ENCODE peak calls at places on chromosomes 4 and X, in seven cellular contexts. E, D, U, M, H, K and P are unnamed samples. For H4K20me1, the result is how much of the 10 kb centered on the place peaks cover.

GRCh38 chr4:128176643-128177042 is 111.0 kb downstream of the PGRMC2 start:
- DNase-seq in D (no peak), M (no peak), U (no peak), H (no peak), E (no peak), K (no peak), P (no peak)

GRCh38 chr4:155818639-155819038 is 47.4 kb downstream of the ASIC5 start:
- DNase-seq in E (peak), D (no peak), K (no peak), M (no peak), H (no peak), U (no peak), P (no peak)

GRCh38 chrX:40095588-40096394 is 2.0 kb downstream of the BCOR start:
- DNase-seq in K (no peak), H (peak), U (peak), D (peak), E (peak), M (peak), P (peak)

GRCh38 chr4:5110901-5111300 is 59.6 kb downstream of the STK32B start:
- DNase-seq in E (no peak), H (no peak), U (no peak), K (no peak), M (no peak), D (no peak), P (no peak)

GRCh38 chrX:118062048-118062789 is 54.4 kb downstream of the KLHL13 start:
- DNase-seq in U (no peak), M (no peak), K (no peak), D (no peak), H (no peak), E (no peak), P (no peak)

GRCh38 chr4:111274486-111274885 is 651.6 kb upstream of the PITX2 start:
- DNase-seq in M (no peak), E (no peak), D (no peak), U (no peak), K (no peak), H (no peak), P (no peak)

GRCh38 chrX:8520791-8521190 is 56.2 kb downstream of the VCX3B start:
- DNase-seq in U (no peak), H (no peak), E (peak), D (no peak), M (no peak), K (no peak), P (no peak)

GRCh38 chrX:23844502-23845138 is 61.6 kb downstream of the SAT1 start:
- DNase-seq in D (peak), E (no peak), H (no peak), K (no peak), U (no peak), M (peak), P (no peak)

GRCh38 chr4:112290341-112290740 is 4.6 kb upstream of the TIFA start:
- DNase-seq in M (no peak), E (no peak), H (no peak), D (no peak), K (no peak), U (no peak), P (no peak)

GRCh38 chr4:3871181-3871852 is 105.1 kb downstream of the ADRA2C start:
- DNase-seq in M (peak), K (no peak), E (no peak), H (no peak), D (peak), U (peak), P (peak)

GRCh38 chrX:100645106-100645505 is 1.1 kb downstream of the SRPX2 start:
- DNase-seq in K (no peak), U (no peak), H (no peak), D (no peak), M (peak), E (peak), P (no peak)

GRCh38 chrX:150543230-150544155 is 24.9 kb upstream of the MTM1 start:
- DNase-seq in D (no peak), H (no peak), E (no peak), K (no peak), M (no peak), U (peak), P (no peak)

GRCh38 chr4:93830090-93830818 is 1.7 kb downstream of the ATOH1 start:
- DNase-seq in H (no peak), M (no peak), U (peak), K (no peak), D (no peak), E (no peak), P (no peak)

GRCh38 chrX:9312922-9313867 is 151.7 kb upstream of the TBL1X start:
- DNase-seq in E (peak), D (peak), H (peak), M (no peak), K (peak), U (no peak), P (peak)

GRCh38 chrX:45400380-45400779 is 199.7 kb upstream of the DIPK2B start:
- DNase-seq in H (no peak), K (no peak), M (peak), D (no peak), E (no peak), U (no peak), P (no peak)

GRCh38 chrX:21990812-21991211 is 41.3 kb upstream of the PHEX start:
- DNase-seq in K (no peak), M (no peak), D (no peak), H (no peak), U (no peak), E (no peak), P (no peak)

GRCh38 chrX:1231850-1232505 is 19.5 kb upstream of the CRLF2 start:
- DNase-seq in E (no peak), D (no peak), M (no peak), U (no peak), H (no peak), K (no peak), P (no peak)

GRCh38 chr4:80263541-80264351 is 2.7 kb upstream of the FGF5 start:
- DNase-seq in E (no peak), D (no peak), U (peak), H (no peak), M (no peak), K (no peak), P (no peak)

GRCh38 chr4:52856802-52857201 is 5.3 kb upstream of the RASL11B start:
- DNase-seq in K (no peak), D (no peak), M (no peak), U (no peak), H (no peak), E (no peak), P (no peak)

GRCh38 chr4:125323547-125324100 is 8.9 kb downstream of the FAT4 start:
- DNase-seq in M (peak), D (no peak), H (no peak), K (no peak), E (peak), U (peak), P (no peak)

GRCh38 chrX:119389214-119389613 is 9.9 kb upstream of the SLC25A43 start:
- DNase-seq in E (no peak), D (peak), K (no peak), U (no peak), M (no peak), H (no peak), P (no peak)

GRCh38 chr4:138540056-138540800 is 298.1 kb upstream of the SLC7A11 start:
- DNase-seq in E (peak), U (no peak), M (peak), K (no peak), D (no peak), H (no peak), P (no peak)

GRCh38 chr4:138538743-138539142 is 296.6 kb upstream of the SLC7A11 start:
- DNase-seq in K (no peak), E (no peak), U (no peak), M (no peak), H (no peak), D (no peak), P (no peak)

GRCh38 chr4:138537739-138538138 is 295.6 kb upstream of the SLC7A11 start:
- DNase-seq in E (no peak), D (no peak), U (no peak), H (no peak), K (no peak), M (no peak), P (no peak)

DNA sequence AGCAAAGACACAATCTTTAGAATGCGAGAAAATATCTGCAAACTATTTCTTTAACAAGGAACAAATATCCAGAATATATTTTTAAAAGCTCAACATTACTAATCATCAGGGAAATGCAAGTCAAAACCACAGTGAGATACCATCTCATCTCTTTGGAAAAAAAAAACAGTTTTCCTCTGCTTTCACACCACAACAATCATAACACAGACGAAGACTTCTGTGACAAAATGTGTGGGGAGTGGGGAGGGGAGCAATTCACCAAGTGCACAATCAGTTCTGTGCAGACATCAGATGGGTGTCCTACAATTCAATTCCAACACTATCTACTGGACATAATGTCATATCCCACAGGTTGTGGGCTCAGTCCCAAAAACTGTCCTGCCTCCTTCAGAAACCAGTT is 293.2 kb upstream of the SLC7A11 start:
- DNase-seq in E (no peak), M (no peak), H (no peak), U (no peak), D (no peak), K (no peak), P (no peak)
- TF ChIP-seq EZH2phosphoT487 in E (no peak), M (no peak), H (no peak), U (no peak), D (no peak), K (no peak), P (no peak)

GRCh38 chr4:7052923-7053715 is 9.9 kb downstream of the TADA2B start:
- DNase-seq in D (no peak), K (no peak), E (no peak), M (peak), H (no peak), U (no peak), P (no peak)

GRCh38 chr4:7055990-7056325 is 11.9 kb downstream of the GRPEL1 start:
- DNase-seq in K (no peak), H (no peak), U (no peak), E (no peak), M (no peak), D (no peak), P (no peak)

GRCh38 chr4:7054106-7054880 is 11.1 kb downstream of the TADA2B start:
- DNase-seq in E (no peak), H (no peak), U (no peak), D (no peak), K (no peak), M (no peak), P (no peak)

GRCh38 chr4:7052313-7052712 is 9.1 kb downstream of the TADA2B start:
- DNase-seq in M (no peak), U (no peak), E (no peak), D (no peak), H (no peak), K (no peak), P (no peak)

DNA sequence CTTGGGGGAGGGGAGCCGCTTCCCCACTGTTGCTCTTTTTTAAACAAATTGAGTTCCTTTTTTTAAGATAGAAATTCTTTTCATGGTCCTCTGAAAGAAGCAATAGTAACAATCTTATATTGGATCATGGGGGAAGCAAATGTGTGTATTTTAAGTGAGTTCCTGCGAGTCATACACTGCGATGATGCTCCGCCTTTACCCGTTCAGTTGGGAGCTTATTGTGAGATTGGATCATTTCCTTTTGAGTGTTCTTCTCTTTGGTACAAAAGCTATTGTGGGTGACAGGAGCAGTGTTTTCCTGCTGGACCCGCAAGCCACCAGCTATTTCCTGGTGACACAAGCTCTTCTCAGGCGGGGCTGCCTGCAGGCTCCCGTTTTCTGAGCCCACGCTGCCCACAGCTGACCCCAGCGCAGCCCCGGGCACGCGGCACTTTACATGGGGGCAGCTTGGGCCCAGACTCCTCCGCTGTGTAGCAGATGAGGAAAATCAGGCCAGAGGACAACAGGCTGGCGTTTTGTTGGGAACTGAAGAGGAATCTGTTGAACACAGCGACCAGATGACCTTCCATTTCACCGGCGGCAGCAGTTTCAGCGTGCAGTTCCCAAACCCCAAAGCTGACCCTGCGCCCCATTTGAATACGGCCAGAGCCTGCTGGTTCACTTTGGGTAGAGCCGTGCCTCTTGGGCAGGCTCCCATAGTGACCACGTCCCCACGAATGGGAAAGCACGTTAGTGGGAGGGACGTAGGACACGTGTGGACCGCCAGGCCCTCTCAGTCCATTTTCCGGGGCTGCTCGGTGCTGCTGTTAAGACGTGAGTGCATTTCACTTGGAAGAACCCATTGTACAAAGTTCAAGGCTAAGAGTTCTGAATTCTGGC is 12.2 kb downstream of the TADA2B start:
- DNase-seq in M (peak), D (no peak), H (no peak), E (no peak), U (no peak), K (no peak), P (no peak)
- H4K20me1 ChIP-seq in M (under half), D (under half), H (under half), E (under half), U (under half), K (under half), P (under half)

GRCh38 chr4:72323227-72323626 is 245.8 kb downstream of the ADAMTS3 start:
- DNase-seq in U (no peak), M (no peak), H (no peak), K (no peak), E (peak), D (no peak), P (no peak)

GRCh38 chr4:72325215-72325614 is 243.8 kb downstream of the ADAMTS3 start:
- DNase-seq in K (no peak), H (no peak), E (peak), D (peak), M (peak), U (no peak), P (no peak)

GRCh38 chr4:72330381-72330780 is 238.6 kb downstream of the ADAMTS3 start:
- DNase-seq in H (no peak), M (no peak), U (no peak), K (no peak), D (no peak), E (no peak), P (no peak)

GRCh38 chr4:72326692-72327632 is 242.1 kb downstream of the ADAMTS3 start:
- DNase-seq in D (peak), K (peak), H (peak), E (peak), M (peak), U (peak), P (peak)
- TF ChIP-seq EZH2phosphoT487 in D (peak), K (no peak), H (no peak), E (no peak), M (no peak), U (no peak), P (no peak)

GRCh38 chr4:991451-992296 is 1.5 kb downstream of the SLC26A1 start:
- DNase-seq in U (no peak), H (no peak), D (no peak), M (no peak), E (no peak), K (no peak), P (no peak)
- H4K20me1 ChIP-seq in U (under half), H (under half), D (under half), M (under half), E (under half), K (under half), P (under half)

DNA sequence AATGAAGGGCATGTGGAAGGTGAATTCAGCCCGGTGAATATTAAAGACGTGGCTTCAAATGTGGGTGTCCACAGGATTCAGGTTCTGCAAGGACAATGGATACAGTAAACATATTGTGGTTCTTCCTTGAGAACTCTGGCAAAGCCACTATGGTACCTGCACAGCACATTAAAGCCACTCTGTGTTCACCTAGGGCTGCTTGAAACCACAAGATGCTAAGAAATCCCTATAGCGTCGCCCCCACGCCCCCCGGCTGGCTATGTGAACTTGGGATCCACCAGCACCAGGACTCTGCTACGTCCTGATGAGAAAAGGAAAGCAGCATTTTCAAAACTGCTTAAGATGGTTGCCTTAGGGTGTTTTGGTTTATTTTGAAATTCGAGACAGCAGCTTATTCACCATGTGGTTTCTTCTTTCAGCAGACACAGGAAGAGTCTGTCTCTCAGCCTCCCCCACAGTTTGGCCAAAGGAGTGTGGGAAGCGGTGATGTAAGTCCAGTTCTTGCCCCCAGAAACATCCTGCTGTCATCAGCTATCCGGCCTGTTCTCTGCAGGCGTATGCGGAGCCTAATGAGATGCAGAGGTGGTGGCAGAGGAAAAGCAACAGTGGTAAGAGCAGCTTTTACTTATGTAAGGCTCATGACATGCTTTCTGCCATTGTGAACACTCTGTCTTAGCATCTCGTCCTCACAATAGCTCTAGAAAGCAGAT is 111.5 kb downstream of the AFAP1 start:
- DNase-seq in M (peak), H (no peak), E (peak), K (no peak), D (peak), U (no peak), P (peak)
- TF ChIP-seq EZH2phosphoT487 in M (peak), H (no peak), E (no peak), K (no peak), D (no peak), U (no peak), P (no peak)

GRCh38 chrX:26557691-26558321 is 341.8 kb downstream of the MAGEB5 start:
- DNase-seq in M (no peak), D (no peak), K (no peak), H (no peak), U (no peak), E (no peak), P (no peak)
- H4K20me1 ChIP-seq in M (under half), D (under half), K (under half), H (under half), U (under half), E (under half), P (under half)

DNA sequence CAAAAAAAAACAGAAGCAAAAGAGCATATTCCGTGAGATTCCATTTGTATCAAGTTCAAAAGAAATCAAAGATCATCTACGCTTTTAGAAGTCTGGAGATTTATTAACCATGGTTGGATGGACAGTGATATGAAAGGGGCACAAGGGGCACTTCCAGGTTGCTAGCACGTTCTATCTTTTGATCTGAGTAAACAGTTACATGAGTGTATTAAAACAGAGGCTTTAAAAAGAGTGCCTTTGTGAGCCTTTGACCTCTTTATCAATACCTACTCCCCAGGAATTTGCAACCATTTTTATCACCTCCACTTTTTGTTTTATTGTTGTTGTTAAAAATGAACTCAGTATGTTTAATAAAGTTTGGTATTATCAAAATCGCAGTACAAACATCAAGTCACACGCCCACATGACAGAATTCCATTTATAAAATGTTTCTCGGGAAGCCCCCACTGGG is 72.4 kb upstream of the UCP1 start:
- DNase-seq in K (no peak), E (no peak), U (no peak), D (no peak), H (no peak), M (no peak), P (no peak)
- TF ChIP-seq EZH2phosphoT487 in K (no peak), E (no peak), U (no peak), D (no peak), H (no peak), M (no peak), P (no peak)

GRCh38 chr4:13539721-13540445 is 4.4 kb downstream of the NKX3-2 start:
- DNase-seq in E (no peak), H (no peak), U (no peak), K (no peak), M (no peak), D (no peak), P (peak)

GRCh38 chr4:13541720-13542576 is 2.4 kb downstream of the NKX3-2 start:
- DNase-seq in M (no peak), K (no peak), U (peak), E (no peak), H (no peak), D (peak), P (no peak)

GRCh38 chr4:13540446-13541175 is 3.7 kb downstream of the NKX3-2 start:
- DNase-seq in U (no peak), H (no peak), K (no peak), D (no peak), E (no peak), M (no peak), P (no peak)

GRCh38 chr4:13542577-13543042 is 1.7 kb downstream of the NKX3-2 start:
- DNase-seq in E (no peak), D (no peak), M (no peak), H (no peak), K (no peak), U (no peak), P (peak)

DNA sequence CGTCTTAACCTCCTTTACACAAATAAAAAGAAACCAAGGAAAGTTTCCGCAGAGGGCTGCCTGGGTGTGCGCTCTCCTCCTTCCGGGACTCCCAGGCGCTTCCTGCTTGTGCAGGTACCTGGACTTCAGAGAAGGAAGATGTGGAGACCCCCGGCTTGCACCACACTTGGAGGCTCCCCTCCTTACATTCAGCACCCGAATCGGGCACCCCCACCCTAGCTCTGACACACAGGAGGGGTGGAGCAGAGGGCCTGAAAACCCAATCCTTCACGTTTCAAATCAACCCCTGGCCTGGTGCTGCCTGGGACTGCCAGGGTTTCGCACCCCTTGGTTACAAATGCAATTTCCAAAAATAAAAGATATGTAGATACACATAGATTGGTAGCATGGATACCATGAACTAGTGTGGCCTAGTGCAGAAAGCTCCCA is 3.1 kb downstream of the NKX3-2 start:
- DNase-seq in H (no peak), K (no peak), E (no peak), U (no peak), D (no peak), M (no peak), P (no peak)
- H4K20me1 ChIP-seq in H (under half), K (under half), E (under half), U (half or more), D (under half), M (under half), P (under half)